ENCODE peak calls at places on chromosomes 7 and 10, in six cellular contexts. B is heart left ventricle, K is type B pancreatic cell, I is left lung, G is neural crest cell, Q is lower leg skin. F is an unnamed sample.

GRCh38 chr7:43784030-43785001 is 25.8 kb downstream of the BLVRA start:
- DNase-seq in B (no peak), K (no peak), I (no peak), G (no peak), Q (no peak), F (no peak)

GRCh38 chr10:43706166-43706565 is 57.5 kb upstream of the ZNF32 start:
- DNase-seq in B (no peak), K (no peak), I (no peak), G (no peak), Q (no peak), F (no peak)

GRCh38 chr7:149467321-149467859 is 6.5 kb upstream of the ZNF777 start:
- DNase-seq in B (no peak), K (no peak), I (no peak), G (no peak), Q (no peak), F (no peak)

GRCh38 chr7:18890885-18891621 is 226.4 kb downstream of the TWIST1 start:
- DNase-seq in B (no peak), K (no peak), I (no peak), G (no peak), Q (no peak), F (no peak)

GRCh38 chr7:6268909-6269306 is 3.5 kb downstream of the CYTH3 start:
- DNase-seq in B (peak), K (no peak), I (no peak), G (no peak), Q (no peak), F (no peak)

GRCh38 chr10:71029411-71029881 is 141.1 kb upstream of the PCBD1 start:
- DNase-seq in B (peak), K (no peak), I (no peak), G (no peak), Q (no peak), F (no peak)

GRCh38 chr7:38310601-38311057 is 37.2 kb upstream of the TARP start:
- DNase-seq in B (peak), K (no peak), I (peak), G (no peak), Q (peak), F (peak)

GRCh38 chr10:119303886-119304285 is 96.5 kb downstream of the GRK5 start:
- DNase-seq in B (no peak), K (no peak), I (no peak), G (no peak), Q (no peak), F (no peak)

GRCh38 chr10:24367688-24368087 is 158.8 kb downstream of the KIAA1217 start:
- DNase-seq in B (no peak), K (no peak), I (no peak), G (no peak), Q (no peak), F (no peak)

GRCh38 chr10:63977329-63977923 is 456.2 kb downstream of the REEP3 start:
- DNase-seq in B (no peak), K (no peak), I (no peak), G (peak), Q (no peak), F (peak)

GRCh38 chr7:70598976-70599375 is 533.0 kb upstream of the GALNT17 start:
- DNase-seq in B (no peak), K (no peak), I (no peak), G (no peak), Q (peak), F (no peak)

GRCh38 chr7:5426226-5426475 is 2.5 kb upstream of the TNRC18 start:
- DNase-seq in B (no peak), K (no peak), I (no peak), G (no peak), Q (peak), F (no peak)

GRCh38 chr10:125868372-125868975 is 12.6 kb downstream of the DHX32 start:
- DNase-seq in B (no peak), K (no peak), I (no peak), G (peak), Q (no peak), F (no peak)

GRCh38 chr7:4552985-4553384 is 129.1 kb upstream of the FOXK1 start:
- DNase-seq in B (no peak), K (no peak), I (no peak), G (no peak), Q (no peak), F (no peak)

GRCh38 chr7:5699951-5700384 is 81.5 kb downstream of the RNF216 start:
- DNase-seq in B (no peak), K (no peak), I (no peak), G (no peak), Q (no peak), F (no peak)

GRCh38 chr10:93068411-93069244 is 5.1 kb upstream of the CYP26A1 start:
- DNase-seq in B (no peak), K (no peak), I (no peak), G (no peak), Q (no peak), F (no peak)

GRCh38 chr7:151276651-151277590 is 28.4 kb upstream of the SMARCD3 start:
- DNase-seq in B (peak), K (no peak), I (peak), G (peak), Q (no peak), F (peak)

GRCh38 chr7:16114633-16115032 is 306.7 kb downstream of the CRPPA start:
- DNase-seq in B (no peak), K (no peak), I (no peak), G (no peak), Q (no peak), F (no peak)
- TF ChIP-seq CTCF in B (peak), K (peak), I (no peak), G (peak), Q (no peak), F (no peak)

GRCh38 chr7:701086-701671 is 25.3 kb upstream of the DNAAF5 start:
- DNase-seq in B (no peak), K (no peak), I (no peak), G (no peak), Q (no peak), F (no peak)
- TF ChIP-seq CTCF in B (no peak), K (no peak), I (no peak), G (no peak), Q (no peak), F (no peak)

GRCh38 chr7:106444068-106444655 is 159.4 kb upstream of the NAMPT start:
- DNase-seq in B (no peak), K (no peak), I (no peak), G (no peak), Q (no peak), F (no peak)
- TF ChIP-seq CTCF in B (no peak), K (no peak), I (no peak), G (no peak), Q (no peak), F (no peak)

GRCh38 chr7:22670422-22670815 is 56.6 kb upstream of the IL6 start:
- DNase-seq in B (no peak), K (no peak), I (no peak), G (no peak), Q (no peak), F (no peak)

GRCh38 chr7:22667562-22668239 is 59.3 kb upstream of the IL6 start:
- DNase-seq in B (no peak), K (no peak), I (no peak), G (no peak), Q (no peak), F (no peak)

GRCh38 chr7:22669692-22670421 is 57.1 kb upstream of the IL6 start:
- DNase-seq in B (no peak), K (no peak), I (no peak), G (no peak), Q (no peak), F (no peak)

GRCh38 chr7:22667187-22667561 is 59.8 kb upstream of the IL6 start:
- DNase-seq in B (no peak), K (no peak), I (no peak), G (no peak), Q (no peak), F (no peak)

GRCh38 chr7:22668971-22669401 is 58.0 kb upstream of the IL6 start:
- DNase-seq in B (no peak), K (no peak), I (no peak), G (no peak), Q (no peak), F (no peak)
- TF ChIP-seq CTCF in B (no peak), K (no peak), I (no peak), G (no peak), Q (no peak), F (no peak)

DNA sequence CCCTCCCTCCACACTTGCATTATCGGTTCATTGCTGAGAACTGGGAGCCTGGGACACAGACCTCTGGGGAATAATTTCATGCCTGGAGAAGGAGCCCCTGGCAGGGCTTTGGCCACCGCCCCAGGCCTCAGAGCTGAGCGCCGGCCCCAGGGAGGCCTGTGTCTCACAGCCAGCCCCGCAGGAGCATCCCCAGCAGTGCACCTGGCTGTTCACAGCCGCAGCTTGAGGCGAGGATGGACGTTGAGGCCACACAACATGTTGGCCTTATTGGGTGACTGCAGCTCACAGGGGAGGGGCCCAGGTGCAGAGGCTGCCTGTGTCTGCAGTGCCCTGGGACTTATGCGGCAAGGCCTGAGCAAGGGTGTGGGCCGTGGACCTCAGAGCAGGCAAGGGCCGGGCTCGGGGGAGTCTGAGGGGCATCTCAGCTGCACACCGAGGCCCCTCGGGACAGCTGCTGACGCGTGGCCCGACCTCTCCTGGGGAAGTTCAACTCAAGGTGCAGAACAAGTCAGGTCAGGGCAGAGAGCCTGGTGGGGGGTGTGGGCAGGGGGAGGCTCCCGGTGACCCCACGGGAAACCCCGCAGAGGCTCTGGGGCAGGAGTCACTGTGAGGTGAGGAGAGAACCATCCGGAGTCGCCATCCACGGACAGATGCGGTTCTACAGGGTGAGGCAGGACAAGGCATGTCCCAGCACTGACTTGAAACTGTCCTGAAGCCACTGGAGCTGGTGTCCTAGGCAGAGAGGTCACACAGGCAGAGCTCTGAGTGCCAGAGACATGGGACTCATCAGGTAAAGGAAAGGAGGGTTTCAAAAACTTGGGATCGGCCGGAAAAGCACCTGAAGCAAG is 13.1 kb upstream of the UBE3C start:
- DNase-seq in B (no peak), K (no peak), I (no peak), G (no peak), Q (no peak), F (no peak)
- TF ChIP-seq CTCF in B (no peak), K (no peak), I (no peak), G (no peak), Q (no peak), F (no peak)